ENCODE peak calls at places on chromosomes 16 and 17, in seven cellular contexts. N, L, V, O, Z, S and U are unnamed samples.

GRCh38 chr17:57989011-57989345 is 924 bp upstream of the VEZF1 start:
- DNase-seq in N (peak), L (peak), V (no peak), O (no peak), Z (no peak), S (no peak), U (no peak)

GRCh38 chr16:15034266-15035162 is 21.4 kb downstream of the NTAN1 start:
- DNase-seq in N (no peak), L (no peak), V (no peak), O (no peak), Z (peak), S (no peak), U (no peak)

GRCh38 chr17:12789075-12789975 is at the start of gene ARHGAP44:
- DNase-seq in N (peak), L (peak), V (peak), O (peak), Z (peak), S (peak), U (peak)

GRCh38 chr17:3043737-3044365 is 19.6 kb downstream of the OR1D5 start:
- DNase-seq in N (no peak), L (no peak), V (peak), O (no peak), Z (peak), S (peak), U (no peak)

GRCh38 chr17:43578699-43579569 is 32.8 kb upstream of the ETV4 start:
- DNase-seq in N (peak), L (peak), V (no peak), O (peak), Z (peak), S (no peak), U (no peak)

GRCh38 chr17:60539807-60540206 is 13.8 kb upstream of the APPBP2 start:
- DNase-seq in N (no peak), L (no peak), V (no peak), O (no peak), Z (no peak), S (no peak), U (no peak)

GRCh38 chr17:69761011-69761410 is 314.0 kb upstream of the KCNJ16 start:
- DNase-seq in N (peak), L (peak), V (no peak), O (no peak), Z (peak), S (no peak), U (no peak)

GRCh38 chr16:64657316-64658011 is 464.4 kb downstream of the CDH11 start:
- DNase-seq in N (peak), L (no peak), V (no peak), O (no peak), Z (no peak), S (no peak), U (no peak)

GRCh38 chr17:2398655-2399571 is 1.9 kb downstream of the MNT start:
- DNase-seq in N (peak), L (peak), V (peak), O (peak), Z (peak), S (peak), U (peak)

GRCh38 chr17:52181842-52182241 is 23.3 kb upstream of the CA10 start:
- DNase-seq in N (no peak), L (no peak), V (no peak), O (no peak), Z (no peak), S (no peak), U (no peak)

GRCh38 chr16:8781797-8782196 is 15.6 kb downstream of the TMEM186 start:
- DNase-seq in N (no peak), L (no peak), V (no peak), O (no peak), Z (no peak), S (no peak), U (no peak)

GRCh38 chr16:31135535-31136286 is at the start of gene PRSS8:
- DNase-seq in N (no peak), L (no peak), V (peak), O (peak), Z (peak), S (peak), U (no peak)

GRCh38 chr17:62751350-62751691 is 56.8 kb downstream of the MARCHF10 start:
- DNase-seq in N (peak), L (no peak), V (no peak), O (peak), Z (no peak), S (no peak), U (no peak)

GRCh38 chr16:29700253-29700987 is 21.4 kb downstream of the QPRT start:
- DNase-seq in N (peak), L (peak), V (peak), O (peak), Z (peak), S (peak), U (peak)

GRCh38 chr16:72400257-72401078 is 228.5 kb upstream of the PMFBP1 start:
- DNase-seq in N (peak), L (peak), V (peak), O (peak), Z (peak), S (peak), U (peak)

GRCh38 chr17:44878627-44879221 is 20.5 kb downstream of the EFTUD2 start:
- DNase-seq in N (peak), L (peak), V (no peak), O (no peak), Z (peak), S (peak), U (no peak)

GRCh38 chr17:60398227-60398959 is 6.5 kb upstream of the USP32 start:
- DNase-seq in N (no peak), L (no peak), V (no peak), O (no peak), Z (peak), S (no peak), U (no peak)

GRCh38 chr17:41645371-41646063 is 21.1 kb upstream of the KRT17 start:
- DNase-seq in N (peak), L (peak), V (no peak), O (no peak), Z (peak), S (peak), U (no peak)

GRCh38 chr17:7843536-7844291 is 9.7 kb downstream of the KDM6B start:
- DNase-seq in N (peak), L (peak), V (peak), O (peak), Z (peak), S (peak), U (peak)

GRCh38 chr16:14071576-14072271 is 605 bp downstream of the MRTFB start:
- DNase-seq in N (no peak), L (peak), V (peak), O (peak), Z (peak), S (no peak), U (peak)

DNA sequence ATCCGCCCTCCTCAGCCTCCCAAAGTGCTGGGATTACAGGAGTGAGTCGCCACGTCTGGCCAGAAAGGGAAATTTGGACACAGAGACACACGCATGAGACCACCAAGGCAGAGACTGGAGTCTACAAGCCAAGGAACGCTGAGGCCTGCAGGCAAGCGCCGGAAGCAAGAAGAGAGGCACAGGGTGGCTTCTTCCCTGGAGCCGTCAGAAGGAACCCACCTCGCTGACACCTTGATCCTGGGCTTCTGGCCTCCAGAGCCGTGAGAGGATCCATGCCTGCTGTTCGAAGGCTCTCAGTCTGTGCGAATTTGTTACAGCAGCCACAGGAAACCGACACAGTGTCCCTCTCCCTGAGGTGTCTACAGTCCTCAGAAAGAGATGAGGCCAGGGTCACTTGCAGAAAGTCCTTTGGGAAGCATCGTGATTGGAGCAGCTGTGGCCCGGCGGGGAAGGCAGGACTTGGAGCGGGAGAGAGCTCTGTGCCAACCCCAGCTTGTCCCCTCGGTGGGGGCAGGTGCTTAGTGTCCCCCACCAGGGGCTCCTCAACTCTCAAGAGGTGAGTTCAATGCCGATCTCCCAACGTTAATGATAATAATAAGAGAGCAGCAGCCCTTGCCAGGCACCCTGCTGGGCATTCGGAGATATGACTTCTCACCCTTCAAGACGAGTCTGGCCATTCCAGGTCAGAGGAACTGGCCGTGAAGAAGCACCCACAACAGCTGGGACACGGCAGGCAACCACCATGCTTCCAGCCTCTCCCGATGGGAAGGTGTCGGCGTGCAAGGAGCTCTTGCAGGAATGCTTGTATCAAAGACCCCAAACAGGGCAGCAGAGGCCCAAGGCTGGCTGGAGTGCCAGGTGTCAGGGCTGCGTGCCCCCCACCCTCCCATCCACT is 68.4 kb upstream of the TNRC6C start:
- DNase-seq in N (no peak), L (no peak), V (no peak), O (no peak), Z (no peak), S (no peak), U (no peak)
- H4K8ac ChIP-seq in N (no peak), L (no peak), V (no peak), O (no peak), Z (no peak), S (no peak), U (no peak)

GRCh38 chr17:29977836-29978235 is 36.4 kb downstream of the EFCAB5 start:
- DNase-seq in N (peak), L (peak), V (no peak), O (no peak), Z (peak), S (no peak), U (no peak)
- H4K8ac ChIP-seq in N (no peak), L (no peak), V (no peak), O (no peak), Z (no peak), S (no peak), U (no peak)

DNA sequence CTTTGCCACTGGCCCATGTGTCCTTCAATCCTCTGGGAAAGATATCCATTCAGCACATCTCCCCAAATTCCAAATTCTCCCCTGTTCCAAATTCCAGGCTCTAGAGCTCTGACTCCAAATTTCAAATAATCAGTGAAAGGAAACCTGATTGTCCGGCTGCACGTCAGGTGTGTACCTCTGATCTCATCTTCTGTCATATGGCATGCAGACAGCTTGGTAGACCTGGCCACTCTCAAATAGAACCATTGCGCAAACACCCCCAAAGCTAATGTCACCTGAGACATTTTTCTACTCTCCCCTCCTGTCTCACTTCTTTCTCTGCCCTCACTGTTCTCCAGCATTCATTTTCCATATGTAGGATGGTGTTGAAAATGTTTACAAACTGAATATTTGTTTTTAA is 337.0 kb upstream of the DYNLRB2 start:
- DNase-seq in N (no peak), L (no peak), V (no peak), O (no peak), Z (no peak), S (no peak), U (no peak)
- H4K8ac ChIP-seq in N (no peak), L (no peak), V (no peak), O (no peak), Z (no peak), S (no peak), U (no peak)

DNA sequence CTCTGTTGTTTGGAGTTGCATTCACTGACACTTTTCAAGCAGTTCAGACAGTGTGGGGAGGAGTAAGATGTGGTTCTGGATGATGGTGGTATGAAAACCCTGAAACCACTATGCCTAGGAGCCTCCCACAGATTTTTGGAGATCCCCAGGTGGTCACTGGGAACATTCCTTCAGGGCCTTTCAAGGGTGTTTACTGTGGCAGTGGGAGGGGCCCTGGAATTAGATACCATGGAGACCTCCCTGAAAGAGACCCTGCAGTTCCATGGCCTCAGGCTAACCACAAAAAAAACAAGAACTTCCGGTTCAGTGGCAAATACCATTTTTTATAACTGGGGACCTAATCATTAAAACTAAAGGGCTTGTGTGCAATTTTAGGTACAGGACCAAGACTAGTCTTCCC is 79.9 kb downstream of the TMEM100 start:
- DNase-seq in N (no peak), L (no peak), V (no peak), O (no peak), Z (no peak), S (peak), U (no peak)
- H4K8ac ChIP-seq in N (no peak), L (peak), V (no peak), O (no peak), Z (no peak), S (no peak), U (no peak)

GRCh38 chr17:4960279-4960922 is 7.2 kb downstream of the SPAG7 start:
- DNase-seq in N (no peak), L (no peak), V (no peak), O (no peak), Z (no peak), S (peak), U (no peak)

GRCh38 chr17:4956493-4957061 is 5.7 kb downstream of the ENO3 start:
- DNase-seq in N (no peak), L (no peak), V (peak), O (peak), Z (peak), S (peak), U (no peak)

GRCh38 chr17:4955091-4955490 is 4.2 kb downstream of the ENO3 start:
- DNase-seq in N (no peak), L (no peak), V (no peak), O (no peak), Z (no peak), S (no peak), U (no peak)

GRCh38 chr17:4959261-4959965 is 8.2 kb downstream of the SPAG7 start:
- DNase-seq in N (no peak), L (no peak), V (no peak), O (no peak), Z (no peak), S (no peak), U (no peak)

GRCh38 chr17:4958102-4958501 is 7.2 kb downstream of the ENO3 start:
- DNase-seq in N (no peak), L (no peak), V (no peak), O (no peak), Z (no peak), S (no peak), U (no peak)
- H4K8ac ChIP-seq in N (no peak), L (no peak), V (no peak), O (no peak), Z (no peak), S (no peak), U (no peak)

GRCh38 chr17:39868554-39868942 is 546 bp downstream of the ZPBP2 start:
- DNase-seq in N (no peak), L (no peak), V (no peak), O (no peak), Z (no peak), S (no peak), U (no peak)

GRCh38 chr17:39867891-39868553 is at the start of gene ZPBP2:
- DNase-seq in N (no peak), L (no peak), V (no peak), O (peak), Z (no peak), S (no peak), U (no peak)

GRCh38 chr17:39863918-39864746 is at the start of gene IKZF3:
- DNase-seq in N (peak), L (peak), V (peak), O (peak), Z (peak), S (peak), U (peak)

GRCh38 chr17:39866013-39866730 is 1.8 kb upstream of the ZPBP2 start:
- DNase-seq in N (no peak), L (no peak), V (no peak), O (no peak), Z (peak), S (no peak), U (no peak)

GRCh38 chr17:39867084-39867890 is 715 bp upstream of the ZPBP2 start:
- DNase-seq in N (no peak), L (no peak), V (no peak), O (no peak), Z (no peak), S (no peak), U (no peak)
- H4K8ac ChIP-seq in N (no peak), L (no peak), V (no peak), O (no peak), Z (no peak), S (no peak), U (no peak)

DNA sequence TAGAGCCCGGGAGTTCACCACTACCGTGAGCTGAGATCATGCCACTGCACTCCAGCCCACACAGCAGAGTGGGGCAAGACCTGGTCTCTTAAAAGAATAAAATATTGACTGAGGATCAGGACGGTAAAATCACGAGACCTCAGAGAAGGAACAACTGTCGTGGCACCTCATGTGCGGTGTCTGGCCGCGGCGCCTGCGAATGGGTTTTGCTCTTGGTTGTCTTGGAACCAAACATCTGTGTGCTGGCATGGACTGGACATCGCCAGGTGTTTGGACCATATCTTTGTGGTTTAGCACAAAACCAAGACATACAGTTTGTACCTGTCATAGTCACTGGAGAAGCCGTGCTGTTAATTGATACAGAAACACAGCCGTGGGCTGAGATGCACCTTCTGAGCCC is 212.9 kb upstream of the CHMP6 start:
- DNase-seq in N (no peak), L (no peak), V (no peak), O (no peak), Z (no peak), S (no peak), U (no peak)
- H4K8ac ChIP-seq in N (peak), L (peak), V (no peak), O (no peak), Z (no peak), S (no peak), U (no peak)

DNA sequence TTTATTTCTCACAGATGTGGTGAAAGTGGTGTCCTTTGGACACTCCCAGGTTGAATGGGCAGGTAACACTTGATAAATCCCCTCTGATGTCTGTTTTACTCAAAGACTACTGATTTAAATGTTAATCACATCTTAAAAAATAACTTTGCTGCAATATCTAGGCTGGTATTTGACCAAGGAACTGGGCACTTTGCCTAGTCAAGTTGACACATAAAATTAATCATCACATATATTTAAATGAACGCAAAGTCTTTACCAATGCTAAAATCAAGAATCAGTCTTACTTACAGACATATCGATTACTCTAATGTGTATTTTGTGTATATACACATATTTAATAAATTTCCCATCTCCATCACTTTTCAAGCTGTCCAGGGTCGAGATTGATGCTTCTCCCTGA is 7.0 kb downstream of the MT2A start:
- DNase-seq in N (peak), L (no peak), V (no peak), O (no peak), Z (no peak), S (no peak), U (no peak)
- H4K8ac ChIP-seq in N (peak), L (no peak), V (no peak), O (no peak), Z (no peak), S (no peak), U (no peak)

DNA sequence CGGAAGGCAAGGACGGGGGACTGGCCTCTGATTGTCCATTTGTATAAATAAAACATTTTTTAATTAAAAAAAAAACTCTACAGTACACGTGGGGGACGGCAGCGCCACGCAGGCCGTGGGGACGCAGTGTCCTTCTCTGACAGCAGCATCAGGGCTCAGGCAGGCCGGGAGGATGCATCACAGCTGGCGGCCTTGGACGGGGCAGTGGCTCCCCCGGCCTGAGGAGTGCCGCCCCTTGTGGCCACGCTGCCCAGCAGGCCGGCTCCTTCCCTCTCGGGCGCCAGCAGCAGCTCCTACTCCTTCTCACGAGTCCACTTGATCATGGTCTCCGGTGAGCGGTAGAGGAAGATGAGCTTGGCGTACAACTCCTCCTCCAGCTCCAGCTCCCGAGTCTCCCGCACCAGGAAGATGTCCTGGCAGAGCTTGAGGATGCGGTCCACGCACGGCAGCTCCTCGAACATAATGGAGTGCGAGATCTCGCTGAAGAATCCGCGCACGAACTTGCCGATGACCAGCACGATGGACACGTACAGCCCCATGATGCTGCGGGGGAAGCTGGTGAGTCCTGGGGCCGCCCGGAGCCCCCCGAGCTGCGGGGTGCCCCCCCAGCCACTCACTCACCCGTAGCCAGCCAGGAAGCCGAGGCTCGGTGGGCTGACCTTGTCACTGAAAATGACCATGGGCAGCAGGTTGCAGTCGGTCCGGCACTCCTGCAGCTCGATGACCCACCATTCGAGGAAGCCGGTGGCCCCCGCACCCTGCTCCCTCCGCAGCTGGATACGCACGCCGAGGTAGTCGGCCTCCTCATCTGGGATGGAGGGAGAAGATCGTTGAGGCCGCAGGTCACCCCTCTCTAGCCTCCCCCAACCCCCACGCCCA is 9.2 kb downstream of the CTU2 start:
- DNase-seq in N (no peak), L (no peak), V (no peak), O (no peak), Z (no peak), S (no peak), U (no peak)
- H4K8ac ChIP-seq in N (no peak), L (no peak), V (no peak), O (no peak), Z (no peak), S (no peak), U (no peak)